ENCODE peak calls at places on chromosomes 7 and 10, in four cellular contexts. V is SJSA1; G is substantia nigra; U is CD4-positive, alpha-beta T cell. A is an unnamed sample.

GRCh38 chr7:105924950-105925349 is 38.1 kb upstream of the CDHR3 start:
- DNase-seq in V (no peak), U (no peak), G (no peak), A (no peak)

GRCh38 chr10:95273393-95274312 is 17.1 kb downstream of the PDLIM1 start:
- DNase-seq in U (no peak), V (peak; percentile 89), G (no peak), A (no peak)

GRCh38 chr10:87862644-87863101 is 660 bp downstream of the KLLN start:
- DNase-seq in V (no peak), U (no peak), G (peak; percentile 59), A (no peak)

GRCh38 chr7:49520971-49521370 is 252.5 kb upstream of the VWC2 start:
- DNase-seq in G (no peak), V (no peak), U (no peak), A (no peak)

GRCh38 chr10:101840741-101841453 is 2.7 kb downstream of the KCNIP2 start:
- DNase-seq in U (peak; percentile 72), G (peak; percentile 62), V (peak; percentile 85), A (no peak)

GRCh38 chr7:35498416-35498815 is 196.5 kb downstream of the HERPUD2 start:
- DNase-seq in V (no peak), U (no peak), G (no peak), A (peak; percentile 10)

GRCh38 chr7:20407585-20408466 is 77.1 kb downstream of the ITGB8 start:
- DNase-seq in U (no peak), V (no peak), G (no peak), A (no peak)

GRCh38 chr7:99616359-99617186 is at the start of gene ZSCAN25:
- DNase-seq in G (peak; percentile 63), V (peak; percentile 91), U (peak; percentile 85), A (peak; percentile 94)

GRCh38 chr7:67738958-67739357 is 742.3 kb downstream of the TYW1 start:
- DNase-seq in U (no peak), G (no peak), V (no peak), A (no peak)

GRCh38 chr7:77933394-77933793 is 134.8 kb downstream of the PHTF2 start:
- DNase-seq in G (no peak), V (peak; percentile 59), U (no peak), A (no peak)

GRCh38 chr7:157586426-157586955 is 249.7 kb downstream of the DNAJB6 start:
- DNase-seq in U (no peak), V (no peak), G (no peak), A (no peak)

GRCh38 chr7:80078159-80078731 is 56.4 kb upstream of the GNAI1 start:
- DNase-seq in V (no peak), U (no peak), G (no peak), A (no peak)

GRCh38 chr7:18257711-18258110 is 230.1 kb upstream of the PRPS1L1 start:
- DNase-seq in U (no peak), V (no peak), G (no peak), A (no peak)

GRCh38 chr7:148963583-148964509 is 64.5 kb downstream of the PDIA4 start:
- DNase-seq in G (no peak), U (no peak), V (no peak), A (no peak)

GRCh38 chr7:122988333-122988732 is 7.2 kb downstream of the TAS2R16 start:
- DNase-seq in U (no peak), V (no peak), G (no peak), A (no peak)

GRCh38 chr10:69976795-69977546 is 75.7 kb upstream of the MACROH2A2 start:
- DNase-seq in V (no peak), U (no peak), G (no peak), A (no peak)

GRCh38 chr10:51073461-51074237 is 638 bp upstream of the PRKG1 start:
- DNase-seq in G (no peak), U (no peak), V (no peak), A (no peak)

GRCh38 chr10:95289921-95290421 is 832 bp downstream of the PDLIM1 start:
- DNase-seq in V (no peak), G (no peak), U (no peak), A (no peak)

GRCh38 chr7:17502209-17502810 is 203.9 kb downstream of the AHR start:
- DNase-seq in U (no peak), G (no peak), V (no peak), A (no peak)

GRCh38 chr10:96666738-96667137 is 53.6 kb downstream of the PIK3AP1 start:
- DNase-seq in U (no peak), V (no peak), G (no peak), A (no peak)

GRCh38 chr7:112572669-112573301 is 92.0 kb downstream of the LSMEM1 start:
- DNase-seq in U (no peak), V (no peak), G (no peak), A (no peak)

GRCh38 chr10:30491204-30491603 is 57.2 kb downstream of the MAP3K8 start:
- DNase-seq in U (no peak), G (no peak), V (no peak), A (peak; percentile 86)

GRCh38 chr10:125283191-125283590 is 122.8 kb upstream of the CTBP2 start:
- DNase-seq in G (no peak), V (no peak), U (no peak), A (no peak)

GRCh38 chr10:29949411-29950011 is 109.9 kb downstream of the JCAD start:
- DNase-seq in U (no peak), V (peak; percentile 90), G (no peak), A (no peak)

GRCh38 chr10:31121797-31122586 is 90.3 kb upstream of the ZNF438 start:
- DNase-seq in G (no peak), U (no peak), V (no peak), A (no peak)

GRCh38 chr7:40276061-40276460 is 141.3 kb downstream of the SUGCT start:
- DNase-seq in U (no peak), V (no peak), G (no peak), A (no peak)

GRCh38 chr10:116704926-116705325 is 37.4 kb downstream of the HSPA12A start:
- DNase-seq in U (no peak), G (no peak), V (no peak), A (no peak)

GRCh38 chr7:76071316-76072242 is 23.7 kb downstream of the MDH2 start:
- DNase-seq in G (no peak), U (no peak), V (no peak), A (no peak)

GRCh38 chr10:1174022-1174421 is 117.8 kb downstream of the WDR37 start:
- DNase-seq in U (no peak), V (no peak), G (no peak), A (no peak)
- H3K27ac ChIP-seq in U (no peak overlapping the region), V (no peak overlapping the region), G (no peak overlapping the region), A (no peak overlapping the region)

GRCh38 chr10:43902842-43903241 is 254.2 kb upstream of the ZNF32 start:
- DNase-seq in V (no peak), U (no peak), G (no peak), A (no peak)
- H3K27ac ChIP-seq in V (no peak overlapping the region), U (no peak overlapping the region), G (no peak overlapping the region), A (no peak overlapping the region)

GRCh38 chr10:133515471-133515870 is 11.7 kb upstream of the CYP2E1 start:
- DNase-seq in G (no peak), V (no peak), U (no peak), A (no peak)

GRCh38 chr10:133523631-133524203 is 3.4 kb upstream of the CYP2E1 start:
- DNase-seq in V (no peak), G (no peak), U (no peak), A (no peak)

GRCh38 chr10:133525444-133525843 is 1.7 kb upstream of the CYP2E1 start:
- DNase-seq in U (no peak), V (no peak), G (no peak), A (no peak)

GRCh38 chr10:133516072-133516471 is 11.1 kb upstream of the CYP2E1 start:
- DNase-seq in V (no peak), U (no peak), G (no peak), A (no peak)

DNA sequence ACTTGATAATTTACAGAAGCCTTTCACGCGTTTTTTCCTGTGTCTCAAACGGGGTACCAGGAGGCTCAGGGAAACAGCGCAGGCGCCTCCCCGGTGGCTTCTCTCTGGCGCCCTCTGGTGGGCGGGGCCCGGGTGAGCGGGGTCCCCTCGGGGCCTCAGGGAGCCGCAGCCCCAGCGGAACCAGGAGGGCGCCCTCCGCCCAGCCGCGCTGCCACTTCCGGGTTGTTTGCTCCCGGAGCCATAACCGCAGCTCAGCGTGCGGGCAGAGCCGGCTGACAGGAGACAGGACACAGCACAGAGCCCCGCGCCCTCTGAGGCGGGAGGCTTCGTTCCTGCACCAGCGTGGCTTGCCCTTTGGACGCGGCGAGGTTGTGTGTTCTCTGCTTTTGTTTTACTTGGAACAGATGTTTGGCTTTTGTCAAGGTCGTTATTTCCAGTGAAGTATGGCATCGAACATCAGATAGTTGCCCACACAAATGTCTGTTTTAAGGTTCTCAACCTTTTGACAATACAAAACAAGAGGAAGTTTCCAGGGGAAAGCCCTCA is 6.9 kb upstream of the CYP2E1 start:
- DNase-seq in V (peak; percentile 78), G (peak; percentile 49), U (peak; percentile 95), A (peak; percentile 62)
- H3K27ac ChIP-seq in V (no peak overlapping the region), G (no peak overlapping the region), U (no peak overlapping the region), A (peak overlapping the region; percentile 62)

DNA sequence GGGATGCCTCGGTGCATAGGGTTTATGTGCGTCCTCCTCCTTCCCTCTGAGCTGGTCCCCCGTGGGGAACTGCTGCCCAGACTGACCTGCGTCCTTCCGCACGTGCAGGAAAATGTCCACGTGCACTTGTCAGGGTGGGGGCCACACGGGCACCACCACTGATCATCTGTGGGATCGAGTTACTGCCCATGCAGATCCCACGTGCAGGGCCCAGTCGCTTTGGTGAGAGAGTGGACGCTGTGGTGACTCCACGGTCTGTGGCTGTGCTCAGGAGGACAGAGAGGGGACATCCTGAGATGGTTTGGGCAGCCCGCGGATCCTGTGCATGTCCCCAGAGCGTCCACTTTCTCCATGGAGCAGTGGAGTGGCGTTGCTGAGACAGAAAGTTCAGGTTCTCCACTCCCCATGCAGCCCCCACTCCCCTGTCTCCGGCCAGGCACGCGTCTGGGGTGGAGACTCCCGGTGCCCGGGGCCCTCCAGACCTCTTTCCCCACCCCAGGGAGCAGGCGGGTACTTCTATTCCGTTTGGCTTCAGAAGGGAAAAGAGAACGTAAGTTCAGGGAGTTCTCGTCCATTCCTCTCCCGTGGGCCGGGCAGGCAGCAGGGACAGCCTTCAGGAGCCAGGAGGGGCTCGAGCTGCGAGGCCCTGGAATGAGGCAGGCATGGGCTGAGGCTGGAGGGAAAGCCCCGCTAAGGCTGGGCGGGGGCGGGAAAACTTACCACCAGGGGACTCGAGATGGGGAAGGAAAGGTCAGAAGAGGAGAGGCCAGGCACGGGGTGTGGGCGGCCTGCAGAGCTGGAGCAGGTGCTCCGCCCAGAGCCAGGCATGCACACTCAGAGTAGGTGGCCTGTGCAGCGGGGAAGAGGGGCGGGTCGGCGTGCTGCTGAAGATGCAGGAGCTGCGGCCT is 59.9 kb downstream of the EGFR start:
- DNase-seq in U (no peak), V (no peak), G (no peak), A (no peak)
- H3K27ac ChIP-seq in U (no peak overlapping the region), V (no peak overlapping the region), G (no peak overlapping the region), A (no peak overlapping the region)

A was measured in HL-60.